ENCODE peak calls at places on chromosomes 12 and 14, in five cellular contexts. L, S, F, M and V are unnamed samples.

GRCh38 chr14:80269338-80269935 is 58.1 kb upstream of the DIO2 start:
- DNase-seq in L (no peak), S (peak), F (no peak), M (no peak), V (no peak)

GRCh38 chr12:112537710-112538396 is 119.1 kb downstream of the PTPN11 start:
- DNase-seq in L (no peak), S (peak), F (no peak), M (no peak), V (peak)

GRCh38 chr14:55869397-55870049 is 248.7 kb upstream of the PELI2 start:
- DNase-seq in L (no peak), S (no peak), F (no peak), M (no peak), V (no peak)

GRCh38 chr12:125387206-125387605 is 322.0 kb downstream of the AACS start:
- DNase-seq in L (no peak), S (no peak), F (no peak), M (no peak), V (no peak)

GRCh38 chr12:3698218-3698974 is 54.5 kb downstream of the CRACR2A start:
- DNase-seq in L (no peak), S (peak), F (no peak), M (no peak), V (no peak)

GRCh38 chr12:74722709-74723108 is 185.1 kb downstream of the ATXN7L3B start:
- DNase-seq in L (no peak), S (no peak), F (no peak), M (no peak), V (no peak)

GRCh38 chr12:54420766-54421144 is 1.7 kb upstream of the ITGA5 start:
- DNase-seq in L (peak), S (no peak), F (peak), M (no peak), V (no peak)

GRCh38 chr12:29589852-29590251 is 92.4 kb upstream of the OVCH1 start:
- DNase-seq in L (no peak), S (no peak), F (no peak), M (no peak), V (no peak)

GRCh38 chr14:61132336-61132735 is 148.8 kb downstream of the TMEM30B start:
- DNase-seq in L (no peak), S (no peak), F (no peak), M (no peak), V (no peak)

GRCh38 chr12:118611295-118611694 is 234.9 kb downstream of the SUDS3 start:
- DNase-seq in L (no peak), S (no peak), F (no peak), M (no peak), V (no peak)

GRCh38 chr14:73059326-73059725 is 992 bp downstream of the RBM25 start:
- DNase-seq in L (no peak), S (no peak), F (no peak), M (no peak), V (no peak)

GRCh38 chr12:66538970-66539369 is 139.9 kb downstream of the GRIP1 start:
- DNase-seq in L (no peak), S (no peak), F (no peak), M (no peak), V (no peak)

GRCh38 chr12:10904686-10905085 is 4.7 kb downstream of the TAS2R13 start:
- DNase-seq in L (no peak), S (no peak), F (no peak), M (no peak), V (no peak)

GRCh38 chr14:44384093-44384492 is 123.0 kb downstream of the FSCB start:
- DNase-seq in L (no peak), S (no peak), F (no peak), M (no peak), V (no peak)

GRCh38 chr14:22794533-22794932 is 20.7 kb downstream of the SLC7A7 start:
- DNase-seq in L (no peak), S (no peak), F (no peak), M (no peak), V (no peak)

GRCh38 chr14:51368721-51369163 is 128.7 kb downstream of the TMX1 start:
- DNase-seq in L (no peak), S (peak), F (peak), M (no peak), V (no peak)

GRCh38 chr12:8692573-8692972 is 5.2 kb upstream of the RIMKLB start:
- DNase-seq in L (no peak), S (peak), F (peak), M (no peak), V (no peak)

GRCh38 chr12:82912406-82912805 is 225.7 kb downstream of the TMTC2 start:
- DNase-seq in L (no peak), S (no peak), F (no peak), M (no peak), V (no peak)

GRCh38 chr12:21502872-21503271 is 1.3 kb downstream of the GOLT1B start:
- DNase-seq in L (no peak), S (no peak), F (no peak), M (no peak), V (no peak)

GRCh38 chr12:47651368-47652254 is 54.2 kb downstream of the RPAP3 start:
- DNase-seq in L (peak), S (peak), F (peak), M (peak), V (peak)

GRCh38 chr14:96592591-96593388 is 90.6 kb downstream of the PAPOLA start:
- DNase-seq in L (no peak), S (no peak), F (no peak), M (peak), V (no peak)

GRCh38 chr14:49957089-49957852 is 64.4 kb downstream of the ARF6 start:
- DNase-seq in L (no peak), S (no peak), F (no peak), M (no peak), V (no peak)

GRCh38 chr12:125284945-125285344 is 219.7 kb downstream of the AACS start:
- DNase-seq in L (no peak), S (no peak), F (no peak), M (no peak), V (no peak)

GRCh38 chr12:39935839-39936238 is 170.0 kb downstream of the SLC2A13 start:
- DNase-seq in L (no peak), S (no peak), F (no peak), M (no peak), V (no peak)

GRCh38 chr14:23402296-23403138 is 5.6 kb downstream of the MYH6 start:
- DNase-seq in L (no peak), S (no peak), F (no peak), M (no peak), V (no peak)

GRCh38 chr12:79652521-79652920 is 38.2 kb downstream of the PAWR start:
- DNase-seq in L (no peak), S (no peak), F (no peak), M (no peak), V (no peak)

GRCh38 chr14:65361920-65362319 is 50.6 kb upstream of the FUT8 start:
- DNase-seq in L (peak), S (peak), F (peak), M (no peak), V (no peak)

GRCh38 chr12:45464699-45465098 is 248.8 kb downstream of the ANO6 start:
- DNase-seq in L (no peak), S (no peak), F (no peak), M (no peak), V (no peak)

GRCh38 chr12:132824053-132824452 is 4.6 kb downstream of the GOLGA3 start:
- DNase-seq in L (no peak), S (peak), F (no peak), M (no peak), V (no peak)

GRCh38 chr14:21933681-21934080 is 260.1 kb upstream of the OR4E1 start:
- DNase-seq in L (no peak), S (no peak), F (no peak), M (no peak), V (no peak)

GRCh38 chr12:27013606-27014084 is 539 bp downstream of the TM7SF3 start:
- DNase-seq in L (no peak), S (peak), F (no peak), M (no peak), V (no peak)

GRCh38 chr12:107091989-107092641 is 1.2 kb downstream of the CRY1 start:
- DNase-seq in L (no peak), S (peak), F (peak), M (peak), V (peak)

GRCh38 chr12:52204931-52205505 is 13.2 kb upstream of the KRT80 start:
- DNase-seq in L (no peak), S (no peak), F (no peak), M (no peak), V (no peak)

GRCh38 chr14:82113710-82114109 is 580.1 kb upstream of the SEL1L start:
- DNase-seq in L (no peak), S (no peak), F (no peak), M (no peak), V (no peak)

GRCh38 chr12:6542209-6543009 is 8.1 kb downstream of the GAPDH start:
- DNase-seq in L (no peak), S (no peak), F (no peak), M (no peak), V (no peak)

GRCh38 chr12:87467893-87468292 is 561.3 kb downstream of the C12orf50 start:
- DNase-seq in L (no peak), S (no peak), F (no peak), M (no peak), V (no peak)

GRCh38 chr12:1869145-1869544 is 48.8 kb downstream of the LRTM2 start:
- DNase-seq in L (no peak), S (no peak), F (no peak), M (no peak), V (no peak)

GRCh38 chr12:1865284-1865866 is 45.0 kb downstream of the LRTM2 start:
- DNase-seq in L (no peak), S (no peak), F (no peak), M (no peak), V (no peak)

GRCh38 chr12:1863823-1864222 is 43.5 kb downstream of the LRTM2 start:
- DNase-seq in L (no peak), S (no peak), F (no peak), M (no peak), V (no peak)

GRCh38 chr12:1864867-1865266 is 44.5 kb downstream of the LRTM2 start:
- DNase-seq in L (no peak), S (no peak), F (no peak), M (no peak), V (no peak)

GRCh38 chr12:1864456-1864855 is 44.1 kb downstream of the LRTM2 start:
- DNase-seq in L (no peak), S (no peak), F (no peak), M (no peak), V (no peak)
- TF ChIP-seq CTCF in L (no peak), S (no peak), F (no peak), M (no peak), V (no peak)

GRCh38 chr12:51028126-51028810 is 2.1 kb upstream of the SLC11A2 start:
- DNase-seq in L (no peak), S (peak), F (peak), M (no peak), V (peak)

GRCh38 chr12:51025748-51026654 is at the start of gene SLC11A2:
- DNase-seq in L (peak), S (peak), F (peak), M (peak), V (peak)

GRCh38 chr12:51027342-51027835 is 1.2 kb upstream of the SLC11A2 start:
- DNase-seq in L (no peak), S (no peak), F (no peak), M (no peak), V (no peak)

GRCh38 chr12:51025182-51025747 is 919 bp downstream of the SLC11A2 start:
- DNase-seq in L (no peak), S (no peak), F (no peak), M (no peak), V (no peak)

DNA sequence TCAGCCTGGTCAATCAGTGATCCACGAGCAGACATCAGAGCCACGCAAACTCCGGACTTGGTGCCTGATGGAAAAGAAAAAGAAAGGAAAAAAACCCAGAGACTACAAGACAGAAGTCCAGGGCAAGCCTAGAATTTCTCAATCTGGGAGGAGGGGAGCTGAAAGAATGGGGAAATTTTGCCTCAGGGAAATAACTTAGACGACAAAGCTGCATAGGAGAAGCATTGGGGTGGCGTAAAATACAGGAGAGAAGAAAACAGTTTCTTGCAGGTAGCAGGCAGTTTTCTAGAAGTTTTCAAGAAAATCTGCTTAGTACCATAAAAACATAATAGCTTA is 2.6 kb upstream of the SLC11A2 start:
- DNase-seq in L (no peak), S (no peak), F (no peak), M (no peak), V (no peak)
- H3K27ac ChIP-seq in L (no peak), S (no peak), F (no peak), M (no peak), V (peak)

GRCh38 chr14:106522990-106523389 is 996.6 kb downstream of the TMEM121 start:
- DNase-seq in L (no peak), S (no peak), F (no peak), M (no peak), V (no peak)

GRCh38 chr14:106513302-106513701 is 986.9 kb downstream of the TMEM121 start:
- DNase-seq in L (no peak), S (no peak), F (no peak), M (no peak), V (no peak)

DNA sequence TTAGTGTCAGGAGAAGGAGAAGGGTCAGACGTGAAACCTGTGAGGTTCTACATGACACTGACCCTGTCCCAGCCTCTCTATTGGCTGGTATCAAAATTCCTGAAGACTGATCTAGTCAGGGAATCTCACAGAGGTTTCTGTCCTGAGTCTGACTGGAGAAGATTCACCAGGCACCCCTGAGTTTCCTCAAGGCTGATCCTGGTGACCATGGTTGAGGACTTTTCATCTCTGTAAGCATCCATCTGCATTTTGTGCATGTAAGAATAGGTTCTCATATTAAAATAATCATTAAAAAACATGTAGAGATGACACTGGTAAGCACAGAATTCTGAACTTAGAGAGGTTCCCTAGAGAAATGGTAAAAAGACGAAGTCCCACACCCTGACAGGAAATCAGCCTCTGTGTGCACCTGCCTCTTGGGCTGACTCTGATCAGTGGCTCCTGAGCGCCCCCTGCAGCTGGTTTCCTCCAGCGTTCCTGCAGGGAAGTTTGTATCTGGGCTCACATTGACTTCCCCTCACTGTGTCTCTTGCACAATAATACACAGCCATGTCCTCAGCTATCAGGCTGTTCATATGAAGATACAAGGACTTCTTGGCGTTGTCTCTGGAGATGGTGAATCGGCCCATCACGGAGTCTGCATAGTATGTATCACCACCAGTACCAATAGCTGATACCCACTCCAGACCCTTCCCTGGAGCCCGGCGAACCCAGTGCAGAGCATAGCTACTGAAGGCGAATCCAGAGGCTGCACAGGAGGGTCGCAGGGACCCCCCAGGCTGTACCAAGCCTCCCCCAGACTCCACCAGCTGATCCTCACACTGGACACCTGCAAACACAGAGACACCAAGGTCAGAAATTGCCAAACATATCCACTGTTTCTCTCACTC is 991.9 kb downstream of the TMEM121 start:
- DNase-seq in L (peak), S (no peak), F (peak), M (peak), V (peak)
- TF ChIP-seq CTCF in L (no peak), S (no peak), F (no peak), M (peak), V (peak)

GRCh38 chr14:67964391-67964812 is 144.8 kb downstream of the RAD51B start:
- DNase-seq in L (no peak), S (no peak), F (no peak), M (no peak), V (no peak)

GRCh38 chr14:67963545-67963944 is 144.0 kb downstream of the RAD51B start:
- DNase-seq in L (no peak), S (no peak), F (no peak), M (no peak), V (no peak)

GRCh38 chr14:67963960-67964359 is 144.4 kb downstream of the RAD51B start:
- DNase-seq in L (no peak), S (no peak), F (no peak), M (no peak), V (no peak)

GRCh38 chr14:67961676-67962075 is 142.1 kb downstream of the RAD51B start:
- DNase-seq in L (no peak), S (no peak), F (no peak), M (no peak), V (no peak)

DNA sequence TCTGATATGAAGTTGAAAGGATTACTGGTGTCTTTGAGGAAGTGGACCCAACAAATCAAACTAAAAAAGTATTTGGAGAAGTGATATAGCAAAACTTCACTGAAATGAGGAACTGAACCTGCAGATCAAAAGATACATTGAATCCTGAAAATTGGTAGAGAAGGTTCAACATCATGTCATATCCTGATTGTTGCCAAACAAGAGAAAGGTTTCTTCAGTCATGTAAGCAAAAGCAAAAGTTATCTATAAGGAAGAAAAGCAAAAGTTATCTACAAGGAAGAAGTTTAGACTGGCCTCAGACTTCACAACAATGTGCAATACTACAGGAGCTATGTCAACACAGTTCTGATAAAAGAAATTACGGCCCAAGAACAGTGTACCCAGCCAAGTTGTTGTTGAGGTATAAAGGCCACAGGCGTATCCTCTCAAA is 142.7 kb downstream of the RAD51B start:
- DNase-seq in L (no peak), S (no peak), F (no peak), M (no peak), V (no peak)
- H3K27ac ChIP-seq in L (no peak), S (no peak), F (no peak), M (no peak), V (no peak)